ENCODE peak calls at places on chromosomes 5 and 9, in four cellular contexts. W, D, V and H are unnamed samples.

GRCh38 chr9:28999057-28999456 is 1425.8 kb upstream of the C9orf72 start:
- DNase-seq in W (no peak), D (no peak), V (no peak), H (no peak)

GRCh38 chr5:159393854-159394274 is 63.6 kb upstream of the IL12B start:
- DNase-seq in W (no peak), D (no peak), V (no peak), H (no peak)

GRCh38 chr9:94593459-94594345 is at the start of gene FBP2:
- DNase-seq in W (no peak), D (no peak), V (no peak), H (no peak)

GRCh38 chr5:170597109-170597741 is 93.4 kb downstream of the KCNIP1 start:
- DNase-seq in W (peak; percentile 60), D (no peak), V (no peak), H (peak; percentile 50)

GRCh38 chr9:133948138-133948537 is 44.0 kb downstream of the VAV2 start:
- DNase-seq in W (no peak), D (no peak), V (peak; percentile 62), H (no peak)

GRCh38 chr5:170755679-170756456 is 27.7 kb upstream of the GABRP start:
- DNase-seq in W (no peak), D (no peak), V (peak; percentile 69), H (no peak)

GRCh38 chr5:179438041-179438441 is 92.8 kb upstream of the ADAMTS2 start:
- DNase-seq in W (no peak), D (no peak), V (peak; percentile 53), H (no peak)

GRCh38 chr5:32144637-32145207 is 29.4 kb downstream of the GOLPH3 start:
- DNase-seq in W (no peak), D (no peak), V (no peak), H (no peak)

GRCh38 chr5:156186760-156187159 is 140.2 kb upstream of the SGCD start:
- DNase-seq in W (no peak), D (no peak), V (no peak), H (no peak)

GRCh38 chr5:30040483-30041116 is 1152.9 kb upstream of the CDH6 start:
- DNase-seq in W (peak; percentile 17), D (no peak), V (no peak), H (peak; percentile 83)

GRCh38 chr5:138241688-138242547 is 28.8 kb upstream of the CDC23 start:
- DNase-seq in W (no peak), D (no peak), V (no peak), H (no peak)

GRCh38 chr9:71783120-71783523 is 14.8 kb upstream of the CEMIP2 start:
- DNase-seq in W (peak; percentile 81), D (peak; percentile 86), V (peak; percentile 57), H (no peak)

GRCh38 chr5:133245191-133246052 is 193.6 kb downstream of the HSPA4 start:
- DNase-seq in W (peak; percentile 21), D (no peak), V (no peak), H (peak; percentile 96)

GRCh38 chr5:173855995-173856656 is 32.0 kb upstream of the CPEB4 start:
- DNase-seq in W (no peak), D (no peak), V (no peak), H (no peak)

GRCh38 chr9:122180633-122181032 is 20.9 kb downstream of the MORN5 start:
- DNase-seq in W (no peak), D (no peak), V (no peak), H (peak; percentile 63)

GRCh38 chr5:93330506-93330905 is 250.5 kb downstream of the NR2F1-AS1 start:
- DNase-seq in W (no peak), D (no peak), V (no peak), H (peak; percentile 25)

GRCh38 chr5:98639258-98639657 is 134.2 kb upstream of the RGMB start:
- DNase-seq in W (no peak), D (no peak), V (no peak), H (no peak)

GRCh38 chr5:109907189-109907588 is 217.5 kb downstream of the MAN2A1 start:
- DNase-seq in W (no peak), D (no peak), V (no peak), H (peak; percentile 41)

GRCh38 chr9:10366171-10366779 is 246.5 kb downstream of the PTPRD start:
- DNase-seq in W (no peak), D (no peak), V (no peak), H (peak; percentile 30)

GRCh38 chr9:88953401-88954029 is 37.8 kb upstream of the S1PR3 start:
- DNase-seq in W (no peak), D (no peak), V (no peak), H (peak; percentile 75)

GRCh38 chr9:94014066-94014654 is 59.0 kb upstream of the BARX1 start:
- DNase-seq in W (no peak), D (no peak), V (no peak), H (peak; percentile 55)

GRCh38 chr5:56481147-56481997 is 248.2 kb upstream of the ANKRD55 start:
- DNase-seq in W (peak; percentile 30), D (peak; percentile 11), V (no peak), H (peak; percentile 64)

GRCh38 chr5:3899093-3899492 is 303.5 kb downstream of the IRX1 start:
- DNase-seq in W (no peak), D (no peak), V (no peak), H (no peak)

GRCh38 chr9:16315720-16316119 is 554.8 kb downstream of the BNC2 start:
- DNase-seq in W (no peak), D (no peak), V (no peak), H (no peak)